ENCODE peak calls at places on chromosome 1, in eight cellular contexts. V is tibial artery, D is fibroblast of lung, H is right cardiac atrium, L is esophagus muscularis mucosa, P is body of pancreas, E is A549, G is ascending aorta. Z is an unnamed sample.

GRCh38 chr1:41799723-41800122 is 119.0 kb downstream of the HIVEP3 start:
- DNase-seq in P (no peak), E (no peak), H (no peak), L (no peak), G (no peak), D (peak; percentile 8), V (no peak), Z (no peak)

GRCh38 chr1:88998716-88999115 is 6.3 kb upstream of the KYAT3 start:
- DNase-seq in V (no peak), H (no peak), P (no peak), D (peak; percentile 53), E (peak; percentile 52), L (no peak), G (no peak), Z (peak; percentile 86)

GRCh38 chr1:100414693-100415092 is 62.4 kb downstream of the CDC14A start:
- DNase-seq in H (no peak), G (no peak), E (no peak), D (no peak), P (no peak), L (no peak), V (no peak), Z (no peak)

GRCh38 chr1:204730826-204731459 is 45.4 kb upstream of the LRRN2 start:
- DNase-seq in D (no peak), G (no peak), H (no peak), P (no peak), V (no peak), L (no peak), E (no peak), Z (no peak)

GRCh38 chr1:221987860-221988520 is 246.1 kb upstream of the DUSP10 start:
- DNase-seq in E (peak; percentile 33), G (no peak), H (no peak), V (no peak), P (no peak), L (peak; percentile 82), D (peak; percentile 92), Z (peak; percentile 94)

GRCh38 chr1:77018386-77019156 is 151.3 kb downstream of the ST6GALNAC5 start:
- DNase-seq in P (no peak), H (no peak), V (no peak), G (no peak), E (no peak), D (no peak), L (no peak), Z (no peak)

GRCh38 chr1:175072131-175072941 is 4.7 kb downstream of the TNN start:
- DNase-seq in L (peak; percentile 92), D (peak; percentile 90), E (no peak), P (no peak), G (no peak), V (peak; percentile 25), H (peak; percentile 42), Z (peak; percentile 80)

GRCh38 chr1:37752213-37752582 is 12.7 kb downstream of the EPHA10 start:
- DNase-seq in G (no peak), E (no peak), D (no peak), L (no peak), P (no peak), V (no peak), H (no peak), Z (no peak)

GRCh38 chr1:200184196-200184595 is 156.7 kb downstream of the NR5A2 start:
- DNase-seq in L (no peak), G (peak; percentile 87), D (peak; percentile 64), E (peak; percentile 83), H (peak; percentile 81), V (peak; percentile 88), P (peak; percentile 84), Z (peak; percentile 64)

GRCh38 chr1:214187933-214188332 is 93.0 kb upstream of the SMYD2 start:
- DNase-seq in P (no peak), L (no peak), G (no peak), D (no peak), V (no peak), H (no peak), E (no peak), Z (no peak)

GRCh38 chr1:209628618-209629299 is 23.5 kb downstream of the LAMB3 start:
- DNase-seq in E (no peak), L (no peak), G (no peak), D (no peak), P (no peak), H (no peak), V (no peak), Z (no peak)

GRCh38 chr1:110628356-110629105 is 22.4 kb upstream of the KCNA2 start:
- DNase-seq in L (peak; percentile 88), G (no peak), D (no peak), P (no peak), H (no peak), V (no peak), E (no peak), Z (no peak)

GRCh38 chr1:174913225-174913903 is 86.4 kb upstream of the CACYBP start:
- DNase-seq in H (no peak), V (no peak), D (no peak), L (no peak), P (no peak), E (no peak), G (no peak), Z (no peak)

GRCh38 chr1:221230605-221231004 is 351.4 kb downstream of the HLX start:
- DNase-seq in L (no peak), E (peak; percentile 47), H (no peak), V (no peak), G (no peak), D (peak; percentile 19), P (no peak), Z (no peak)

GRCh38 chr1:67711850-67712202 is 26.8 kb downstream of the GADD45A start:
- DNase-seq in V (no peak), G (no peak), D (no peak), P (no peak), E (no peak), H (no peak), L (no peak), Z (peak; percentile 92)

GRCh38 chr1:67708606-67709005 is 23.6 kb downstream of the GADD45A start:
- DNase-seq in D (peak; percentile 53), V (no peak), G (peak; percentile 71), H (no peak), L (no peak), E (no peak), P (no peak), Z (no peak)

GRCh38 chr1:67710417-67710816 is 25.4 kb downstream of the GADD45A start:
- DNase-seq in V (peak; percentile 55), D (peak; percentile 89), G (peak; percentile 86), P (no peak), E (no peak), H (peak; percentile 46), L (no peak), Z (no peak)

GRCh38 chr1:67713071-67713806 is 28.2 kb downstream of the GADD45A start:
- DNase-seq in H (peak; percentile 30), V (no peak), P (no peak), D (peak; percentile 89), G (no peak), L (no peak), E (peak; percentile 44), Z (peak; percentile 44)

DNA sequence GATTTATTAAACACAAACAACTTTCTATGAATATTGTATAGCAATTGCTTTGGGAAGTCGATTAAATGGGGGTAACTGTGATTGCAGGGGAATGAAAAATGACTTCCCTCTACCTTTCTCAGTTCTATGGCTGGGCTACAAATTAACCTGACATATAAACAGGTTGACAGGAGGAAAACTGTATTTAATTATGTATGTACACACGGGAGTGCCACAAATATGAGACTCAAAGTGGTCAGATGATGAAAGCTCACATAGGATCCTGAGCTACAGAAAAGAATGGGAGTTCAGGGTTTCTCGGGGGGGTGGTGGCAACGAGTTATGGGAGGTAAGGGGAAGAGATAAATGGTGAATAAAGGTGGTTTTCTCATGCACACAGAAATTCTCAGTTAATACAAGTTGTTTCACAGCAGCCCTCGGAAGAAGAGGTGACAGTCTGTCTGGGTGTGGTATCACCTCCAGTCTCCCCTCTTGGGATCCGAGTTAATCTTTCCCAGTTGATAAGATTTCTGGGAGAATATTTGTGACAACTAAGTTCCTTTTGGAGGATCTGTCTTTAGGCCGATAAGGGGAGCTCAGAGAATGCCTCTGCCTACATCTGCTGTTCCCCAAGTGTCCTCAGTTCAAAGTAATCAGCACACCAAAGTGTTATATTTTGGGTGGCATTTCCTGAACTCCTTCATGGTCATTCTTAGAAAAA is 26.3 kb downstream of the GADD45A start:
- DNase-seq in P (no peak), L (no peak), H (no peak), G (no peak), V (no peak), D (no peak), E (no peak), Z (no peak)
- H3K27ac ChIP-seq in P (no peak overlapping the region), L (no peak overlapping the region), H (no peak overlapping the region), G (peak overlapping the region; percentile 80), V (peak overlapping the region; percentile 64), D (no peak overlapping the region), E (peak overlapping the region; percentile 48), Z (peak overlapping the region; percentile 79)

GRCh38 chr1:34929853-34930701 is 627 bp upstream of the DLGAP3 start:
- DNase-seq in E (no peak), D (no peak), V (no peak), H (no peak), L (peak; percentile 55), G (no peak), P (no peak), Z (peak; percentile 29)
- H3K4me3 ChIP-seq in E (peak overlapping the region; percentile 68), D (no peak overlapping the region), V (peak overlapping the region; percentile 36), H (peak overlapping the region; percentile 72), L (peak overlapping the region; percentile 52), G (peak overlapping the region; percentile 55), P (peak overlapping the region; percentile 25), Z (peak overlapping the region; percentile 62)

DNA sequence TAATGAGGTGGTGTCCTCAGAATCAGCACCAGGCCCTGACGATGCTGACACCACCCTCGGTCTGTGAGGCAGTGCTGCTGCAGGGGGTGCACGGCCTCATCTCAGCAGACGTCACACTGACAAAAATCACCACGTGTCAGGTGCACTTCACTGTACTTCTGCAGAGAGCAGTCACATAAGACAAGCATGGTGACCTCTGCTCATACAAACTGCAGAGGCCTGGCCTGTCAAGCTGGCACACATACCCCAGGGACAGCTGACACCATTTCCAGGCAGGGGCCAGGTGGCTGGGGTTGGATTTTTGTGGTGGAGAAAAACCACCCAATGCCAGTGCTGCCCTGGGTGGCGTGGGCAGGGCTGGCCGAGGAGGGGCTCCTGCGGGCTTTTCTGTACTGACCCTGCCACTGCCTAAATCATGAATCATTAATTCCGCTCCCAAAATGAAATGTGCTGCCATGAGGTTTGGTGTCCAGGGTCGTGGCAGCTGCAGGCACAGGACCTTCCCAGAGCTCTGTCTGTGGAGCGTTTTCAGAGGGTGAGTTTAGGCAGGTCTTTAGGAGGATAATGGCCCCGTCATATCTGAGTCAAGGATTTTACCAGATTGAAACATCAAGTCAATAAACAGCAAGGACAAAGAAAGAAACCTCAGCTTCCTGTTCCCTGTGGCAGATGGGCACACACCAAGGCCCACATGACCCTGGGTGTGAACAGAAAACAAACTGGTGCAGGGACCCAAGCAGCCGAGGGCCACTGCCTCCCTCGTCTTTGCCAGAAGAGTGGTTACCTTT is 33.4 kb upstream of the GPR153 start:
- DNase-seq in D (no peak), P (no peak), H (no peak), E (no peak), V (no peak), G (no peak), L (no peak), Z (peak; percentile 68)
- H3K27ac ChIP-seq in D (no peak overlapping the region), P (no peak overlapping the region), H (no peak overlapping the region), E (no peak overlapping the region), V (no peak overlapping the region), G (no peak overlapping the region), L (no peak overlapping the region), Z (peak overlapping the region; percentile 30)

DNA sequence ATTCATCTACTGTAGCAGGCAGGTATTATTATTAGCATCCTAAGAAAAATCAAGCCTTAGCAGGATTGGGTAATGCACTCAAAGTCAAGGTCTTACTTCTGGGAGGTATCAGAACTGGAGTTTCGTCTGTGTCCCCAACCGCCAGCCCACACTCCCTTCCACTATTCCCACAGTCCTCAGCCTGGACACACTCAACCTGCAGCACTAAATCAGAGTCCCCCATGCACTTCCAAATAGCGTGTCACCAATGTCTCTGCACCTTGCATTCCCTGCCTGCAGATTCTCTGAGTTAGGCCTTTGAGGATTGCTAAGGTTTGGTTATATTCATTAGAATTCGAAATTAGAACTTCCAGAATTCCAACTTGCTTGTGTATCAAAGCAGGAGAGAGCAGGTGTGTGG is 3.9 kb downstream of the LYPD8 start:
- DNase-seq in V (no peak), D (no peak), H (no peak), G (no peak), E (no peak), P (no peak), L (no peak), Z (no peak)
- H3K4me3 ChIP-seq in V (no peak overlapping the region), D (no peak overlapping the region), H (no peak overlapping the region), G (no peak overlapping the region), E (no peak overlapping the region), P (no peak overlapping the region), L (no peak overlapping the region), Z (no peak overlapping the region)

Z was measured in SJCRH30.